ENCODE peak calls at places on chromosomes 7 and 10, in six cellular contexts. J is SK-N-SH, E is K562, H is HepG2, F is GM12878, X is H1. G is an unnamed sample.

GRCh38 chr10:77827383-77827782 is 99.2 kb downstream of the DLG5 start:
- DNase-seq in J (no peak), E (no peak), H (no peak), F (no peak), X (no peak), G (no peak)

GRCh38 chr7:158997110-158997453 is 140.7 kb downstream of the DYNC2I1 start:
- DNase-seq in J (peak), E (no peak), H (no peak), F (no peak), X (no peak), G (no peak)

GRCh38 chr10:2921956-2922680 is 145.2 kb upstream of the PFKP start:
- DNase-seq in J (peak), E (no peak), H (no peak), F (no peak), X (no peak), G (no peak)

GRCh38 chr7:94908204-94909022 is 1.0 kb downstream of the PPP1R9A start:
- DNase-seq in J (peak), E (no peak), H (peak), F (no peak), X (peak), G (no peak)

GRCh38 chr7:16795624-16796023 is 9.2 kb downstream of the AGR2 start:
- DNase-seq in J (peak), E (no peak), H (no peak), F (no peak), X (no peak), G (no peak)

GRCh38 chr7:84975586-84976185 is 211.2 kb downstream of the SEMA3D start:
- DNase-seq in J (no peak), E (no peak), H (no peak), F (no peak), X (no peak), G (no peak)

GRCh38 chr7:43004076-43004475 is 71.9 kb downstream of the MRPL32 start:
- DNase-seq in J (no peak), E (no peak), H (no peak), F (no peak), X (no peak), G (no peak)

GRCh38 chr7:85103962-85104361 is 82.9 kb downstream of the SEMA3D start:
- DNase-seq in J (no peak), E (no peak), H (no peak), F (no peak), X (no peak), G (no peak)

GRCh38 chr10:24524314-24524713 is 199.4 kb downstream of the ARHGAP21 start:
- DNase-seq in J (no peak), E (no peak), H (no peak), F (no peak), X (no peak), G (no peak)

GRCh38 chr7:66602159-66602558 is 26.5 kb upstream of the KCTD7 start:
- DNase-seq in J (no peak), E (no peak), H (no peak), F (no peak), X (no peak), G (no peak)

GRCh38 chr10:24822557-24822956 is 98.9 kb upstream of the ARHGAP21 start:
- DNase-seq in J (no peak), E (no peak), H (no peak), F (peak), X (no peak), G (no peak)

GRCh38 chr10:93652857-93653256 is 40.5 kb downstream of the PDE6C start:
- DNase-seq in J (no peak), E (no peak), H (no peak), F (no peak), X (no peak), G (no peak)

GRCh38 chr7:50409856-50410468 is 40.2 kb downstream of the FIGNL1 start:
- DNase-seq in J (no peak), E (no peak), H (no peak), F (peak), X (no peak), G (peak)

GRCh38 chr10:14513061-14513460 is 182.3 kb upstream of the FRMD4A start:
- DNase-seq in J (no peak), E (no peak), H (no peak), F (no peak), X (no peak), G (no peak)

GRCh38 chr10:49679480-49679893 is at the start of gene C10orf53:
- DNase-seq in J (peak), E (peak), H (no peak), F (no peak), X (peak), G (peak)

GRCh38 chr10:129771024-129771423 is 193.1 kb downstream of the EBF3 start:
- DNase-seq in J (no peak), E (no peak), H (no peak), F (no peak), X (peak), G (no peak)

GRCh38 chr7:74197449-74198108 is 12.2 kb upstream of the LAT2 start:
- DNase-seq in J (no peak), E (no peak), H (no peak), F (no peak), X (no peak), G (no peak)

GRCh38 chr10:78577673-78578072 is 491.1 kb upstream of the ZMIZ1 start:
- DNase-seq in J (no peak), E (no peak), H (no peak), F (no peak), X (no peak), G (no peak)

GRCh38 chr10:86256690-86257315 is 109.8 kb downstream of the GRID1 start:
- DNase-seq in J (peak), E (no peak), H (no peak), F (no peak), X (peak), G (no peak)

GRCh38 chr7:42606217-42606905 is 305.5 kb downstream of the C7orf25 start:
- DNase-seq in J (no peak), E (no peak), H (no peak), F (no peak), X (no peak), G (no peak)

GRCh38 chr10:80133221-80133620 is 691 bp downstream of the PLAC9 start:
- DNase-seq in J (no peak), E (no peak), H (no peak), F (no peak), X (no peak), G (no peak)

GRCh38 chr10:89274928-89275327 is 23.4 kb upstream of the LIPA start:
- DNase-seq in J (no peak), E (no peak), H (no peak), F (no peak), X (no peak), G (no peak)

GRCh38 chr10:49398000-49398861 is 2.3 kb upstream of the DRGX start:
- DNase-seq in J (peak), E (peak), H (no peak), F (no peak), X (peak), G (peak)

GRCh38 chr10:77631241-77631640 is 6.4 kb downstream of the KCNMA1 start:
- DNase-seq in J (no peak), E (no peak), H (no peak), F (no peak), X (no peak), G (no peak)

GRCh38 chr7:132171130-132171576 is 405.1 kb downstream of the PLXNA4 start:
- DNase-seq in J (no peak), E (no peak), H (no peak), F (no peak), X (no peak), G (no peak)

GRCh38 chr7:47763063-47763974 is 181.4 kb upstream of the TNS3 start:
- DNase-seq in J (peak), E (no peak), H (peak), F (no peak), X (no peak), G (no peak)

GRCh38 chr10:44920252-44920651 is 9.1 kb downstream of the TMEM72 start:
- DNase-seq in J (no peak), E (no peak), H (no peak), F (no peak), X (peak), G (no peak)

GRCh38 chr7:7351156-7351555 is 168.8 kb downstream of the C1GALT1 start:
- DNase-seq in J (no peak), E (no peak), H (no peak), F (no peak), X (no peak), G (no peak)

GRCh38 chr7:126959649-126960048 is 293.1 kb downstream of the GRM8 start:
- DNase-seq in J (peak), E (no peak), H (no peak), F (no peak), X (no peak), G (no peak)

GRCh38 chr7:24891173-24891787 is 88.7 kb downstream of the OSBPL3 start:
- DNase-seq in J (no peak), E (no peak), H (no peak), F (no peak), X (no peak), G (no peak)

GRCh38 chr10:90992462-90992861 is 71.6 kb upstream of the ANKRD1 start:
- DNase-seq in J (no peak), E (no peak), H (no peak), F (no peak), X (no peak), G (no peak)

GRCh38 chr10:98489561-98490481 is 43.1 kb upstream of the HPS1 start:
- DNase-seq in J (no peak), E (no peak), H (peak), F (no peak), X (no peak), G (no peak)
- TF ChIP-seq GABPA in J (no peak), E (no peak), H (peak), F (no peak), X (no peak), G (no peak)

DNA sequence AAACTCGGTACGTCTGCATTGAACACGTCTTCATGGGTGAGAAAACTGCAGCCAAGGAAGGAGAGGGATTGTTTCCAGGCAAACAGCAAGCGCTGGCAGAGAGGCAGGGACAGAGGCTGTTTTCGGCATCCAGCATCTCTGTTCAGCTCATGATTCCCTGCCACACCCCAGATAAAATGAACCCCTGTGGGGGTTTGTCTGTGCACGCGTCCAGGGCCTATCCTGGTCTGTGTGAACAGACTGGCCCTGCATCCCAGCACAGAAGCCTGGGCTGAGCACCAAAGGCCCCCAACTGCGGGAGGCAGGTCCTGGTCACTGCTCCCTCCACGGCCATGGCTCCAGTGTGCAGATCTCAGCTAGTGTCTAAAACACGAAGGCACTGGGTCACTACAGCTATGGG is 83.3 kb upstream of the FAM20C start:
- DNase-seq in J (no peak), E (no peak), H (no peak), F (no peak), X (no peak), G (no peak)
- TF ChIP-seq GABPA in J (no peak), E (no peak), H (no peak), F (no peak), X (no peak), G (no peak)

GRCh38 chr7:98881561-98882315 is 3.4 kb downstream of the TRRAP start:
- DNase-seq in J (no peak), E (no peak), H (no peak), F (no peak), X (no peak), G (no peak)
- TF ChIP-seq GABPA in J (no peak), E (no peak), H (no peak), F (no peak), X (no peak), G (no peak)

GRCh38 chr7:31028006-31028405 is 24.1 kb upstream of the ADCYAP1R1 start:
- DNase-seq in J (no peak), E (no peak), H (no peak), F (no peak), X (no peak), G (no peak)

GRCh38 chr7:31029251-31029650 is 22.9 kb upstream of the ADCYAP1R1 start:
- DNase-seq in J (no peak), E (no peak), H (no peak), F (no peak), X (no peak), G (no peak)

GRCh38 chr7:31028417-31028988 is 23.6 kb upstream of the ADCYAP1R1 start:
- DNase-seq in J (peak), E (no peak), H (no peak), F (no peak), X (no peak), G (no peak)

GRCh38 chr7:31029674-31030073 is 22.4 kb upstream of the ADCYAP1R1 start:
- DNase-seq in J (no peak), E (no peak), H (no peak), F (no peak), X (no peak), G (no peak)

DNA sequence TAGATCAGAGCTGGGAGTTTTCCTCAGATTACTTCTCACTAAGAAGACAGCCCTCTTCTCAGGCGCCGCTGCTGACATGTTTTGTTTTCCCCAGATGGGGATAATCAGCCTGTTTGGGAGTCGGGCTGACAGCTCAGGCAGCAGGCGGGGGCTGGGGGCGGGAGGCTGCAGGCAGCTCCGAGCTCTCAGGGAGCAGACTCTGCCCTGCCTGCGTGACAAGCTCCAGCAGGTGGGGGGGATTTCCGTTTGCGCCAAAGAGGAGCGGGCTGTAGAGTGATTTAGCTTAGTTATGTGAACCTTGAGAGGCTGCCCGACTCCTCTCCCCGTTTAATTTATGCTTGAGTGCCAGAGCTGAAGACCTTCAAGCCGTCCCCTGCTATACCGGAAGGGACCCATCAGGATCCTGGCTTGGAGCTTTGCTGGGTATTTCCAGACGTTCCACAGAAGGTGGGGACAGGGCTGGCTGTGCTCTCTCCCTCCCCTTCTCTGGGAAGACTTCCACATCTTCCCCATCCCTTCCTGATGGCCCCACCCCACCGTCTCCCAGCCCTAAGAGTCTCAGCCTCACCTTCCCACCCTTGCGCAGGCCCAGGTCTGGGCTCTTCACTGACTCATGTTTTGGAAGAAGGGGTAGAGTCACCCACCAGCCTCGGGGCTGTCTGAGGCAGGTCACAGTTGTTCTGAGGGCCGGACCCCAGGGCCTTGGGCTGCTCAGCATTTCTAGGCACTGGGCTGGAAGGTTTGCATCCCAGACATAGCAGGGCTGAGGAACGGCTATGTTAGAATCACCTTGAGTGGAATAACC is 24.7 kb upstream of the ADCYAP1R1 start:
- DNase-seq in J (peak), E (no peak), H (no peak), F (no peak), X (peak), G (no peak)
- TF ChIP-seq GABPA in J (no peak), E (no peak), H (no peak), F (no peak), X (no peak), G (no peak)

DNA sequence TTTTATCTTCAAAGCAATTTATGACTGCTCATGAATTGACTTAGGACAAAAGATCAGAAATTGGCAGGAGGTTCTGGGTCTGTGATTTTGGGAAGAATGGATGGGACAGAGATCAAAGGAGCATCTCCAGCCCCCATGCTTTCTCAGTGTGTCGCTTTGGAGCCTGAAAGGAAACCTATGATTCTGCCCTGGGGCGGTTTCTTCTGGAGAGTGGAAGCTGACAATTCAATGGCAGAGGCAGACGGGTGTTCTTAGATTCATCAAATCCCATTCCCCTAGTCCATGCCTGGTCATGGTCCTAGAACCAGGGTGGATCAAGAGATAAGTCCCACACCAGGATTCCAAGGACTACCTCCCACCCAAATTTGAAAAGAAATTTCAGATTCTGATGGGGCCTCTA is 96.9 kb downstream of the JCAD start:
- DNase-seq in J (no peak), E (no peak), H (no peak), F (no peak), X (no peak), G (no peak)
- TF ChIP-seq GABPA in J (no peak), E (no peak), H (no peak), F (no peak), X (no peak), G (no peak)

DNA sequence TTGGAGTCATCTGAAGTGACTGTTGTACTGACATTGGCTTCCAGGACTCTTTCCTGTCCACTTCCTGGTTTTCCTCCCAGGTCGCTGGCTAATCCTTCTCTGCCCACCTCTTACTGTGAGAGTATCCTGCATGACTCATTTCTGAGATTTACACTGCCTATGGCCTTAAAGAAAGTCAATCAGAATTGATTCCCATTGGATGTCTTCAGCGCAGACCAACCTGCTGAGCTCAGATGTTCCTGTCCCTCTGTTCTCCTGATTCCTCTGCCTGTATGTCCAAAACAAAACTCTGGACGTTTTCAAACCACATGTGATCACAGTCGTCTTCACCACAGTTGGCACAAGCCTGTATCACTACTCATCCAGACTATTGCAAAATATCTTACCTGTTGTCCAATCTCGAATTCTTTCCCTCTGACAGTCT is 262.1 kb downstream of the CREB5 start:
- DNase-seq in J (no peak), E (no peak), H (peak), F (no peak), X (no peak), G (no peak)
- TF ChIP-seq GABPA in J (no peak), E (no peak), H (peak), F (no peak), X (no peak), G (no peak)

GRCh38 chr10:127687548-127687947 is 49.4 kb upstream of the FOXI2 start:
- DNase-seq in J (no peak), E (no peak), H (no peak), F (no peak), X (no peak), G (no peak)
- TF ChIP-seq GABPA in J (no peak), E (no peak), H (no peak), F (no peak), X (no peak), G (no peak)

DNA sequence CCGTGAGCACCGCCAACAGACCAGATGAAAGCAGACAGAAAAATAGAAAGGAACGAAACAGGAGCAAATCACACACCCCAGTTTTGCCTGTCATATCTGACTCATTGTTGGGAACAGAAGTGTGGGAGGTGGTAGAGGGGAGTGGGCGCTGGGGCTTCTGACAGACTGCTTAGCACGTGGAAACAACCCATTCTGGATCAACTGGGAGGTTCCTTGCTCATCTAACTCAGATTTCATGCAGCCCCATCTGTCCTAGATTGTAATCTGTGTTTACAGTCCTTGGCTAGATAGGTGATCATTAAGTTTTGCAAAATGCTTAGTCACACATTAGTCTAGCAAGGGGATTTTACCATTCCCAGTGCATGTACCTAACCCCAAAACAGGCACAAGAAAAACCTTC is 154.1 kb downstream of the NRP1 start:
- DNase-seq in J (no peak), E (no peak), H (peak), F (no peak), X (no peak), G (no peak)
- TF ChIP-seq GABPA in J (no peak), E (no peak), H (no peak), F (no peak), X (no peak), G (no peak)

G was measured in HL-60.